ENCODE peak calls at places on chromosomes 12 and 14, in five cellular contexts. One of them, this sample, is unnamed.

GRCh38 chr14:49615776-49616175 is 4.7 kb downstream of the RPL36AL start:
- DNase-seq in AG04450: no peak
- DNase-seq in mammary epithelial cell: peak; percentile 48
- DNase-seq in SK-N-SH: no peak
- DNase-seq in left lung: no peak
- DNase-seq in this sample: no peak

GRCh38 chr12:77895699-77896098 is 65.0 kb downstream of the NAV3 start:
- DNase-seq in AG04450: no peak
- DNase-seq in mammary epithelial cell: no peak
- DNase-seq in SK-N-SH: no peak
- DNase-seq in left lung: no peak
- DNase-seq in this sample: no peak

GRCh38 chr14:82125963-82126362 is 592.3 kb upstream of the SEL1L start:
- DNase-seq in AG04450: no peak
- DNase-seq in mammary epithelial cell: no peak
- DNase-seq in SK-N-SH: no peak
- DNase-seq in left lung: no peak
- DNase-seq in this sample: no peak

GRCh38 chr14:104007121-104007520 is 64.8 kb upstream of the RD3L start:
- DNase-seq in AG04450: no peak
- DNase-seq in mammary epithelial cell: no peak
- DNase-seq in SK-N-SH: no peak
- DNase-seq in left lung: no peak
- DNase-seq in this sample: no peak

GRCh38 chr14:49766839-49767238 is 1.1 kb upstream of the KLHDC2 start:
- DNase-seq in AG04450: no peak
- DNase-seq in mammary epithelial cell: peak; percentile 13
- DNase-seq in SK-N-SH: peak; percentile 17
- DNase-seq in left lung: no peak
- DNase-seq in this sample: no peak

GRCh38 chr12:43151406-43152080 is 400.5 kb downstream of the ADAMTS20 start:
- DNase-seq in AG04450: no peak
- DNase-seq in mammary epithelial cell: no peak
- DNase-seq in SK-N-SH: no peak
- DNase-seq in left lung: no peak
- DNase-seq in this sample: no peak

GRCh38 chr14:89162586-89162985 is 254.4 kb downstream of the FOXN3 start:
- DNase-seq in AG04450: no peak
- DNase-seq in mammary epithelial cell: no peak
- DNase-seq in SK-N-SH: no peak
- DNase-seq in left lung: no peak
- DNase-seq in this sample: no peak

GRCh38 chr14:42110167-42110566 is 503.5 kb downstream of the LRFN5 start:
- DNase-seq in AG04450: peak; percentile 3
- DNase-seq in mammary epithelial cell: peak; percentile 14
- DNase-seq in SK-N-SH: peak; percentile 1
- DNase-seq in left lung: no peak
- DNase-seq in this sample: no peak

GRCh38 chr12:79737875-79738718 is 47.3 kb upstream of the PAWR start:
- DNase-seq in AG04450: no peak
- DNase-seq in mammary epithelial cell: peak; percentile 57
- DNase-seq in SK-N-SH: peak; percentile 28
- DNase-seq in left lung: no peak
- DNase-seq in this sample: no peak

GRCh38 chr12:24227550-24227949 is 278.1 kb upstream of the SOX5 start:
- DNase-seq in AG04450: no peak
- DNase-seq in mammary epithelial cell: no peak
- DNase-seq in SK-N-SH: no peak
- DNase-seq in left lung: no peak
- DNase-seq in this sample: no peak

GRCh38 chr12:68912916-68913315 is 20.1 kb downstream of the CPM start:
- DNase-seq in AG04450: no peak
- DNase-seq in mammary epithelial cell: no peak
- DNase-seq in SK-N-SH: no peak
- DNase-seq in left lung: no peak
- DNase-seq in this sample: no peak

GRCh38 chr12:111993290-111994150 is 19.4 kb downstream of the TMEM116 start:
- DNase-seq in AG04450: no peak
- DNase-seq in mammary epithelial cell: no peak
- DNase-seq in SK-N-SH: no peak
- DNase-seq in left lung: no peak
- DNase-seq in this sample: no peak

GRCh38 chr12:23704992-23705943 is 244.2 kb downstream of the SOX5 start:
- DNase-seq in AG04450: no peak
- DNase-seq in mammary epithelial cell: no peak
- DNase-seq in SK-N-SH: no peak
- DNase-seq in left lung: no peak
- DNase-seq in this sample: no peak

GRCh38 chr12:112375105-112375504 is 7.1 kb downstream of the HECTD4 start:
- DNase-seq in AG04450: no peak
- DNase-seq in mammary epithelial cell: no peak
- DNase-seq in SK-N-SH: no peak
- DNase-seq in left lung: no peak
- DNase-seq in this sample: no peak

GRCh38 chr12:62469704-62470103 is 3.1 kb downstream of the MON2 start:
- DNase-seq in AG04450: no peak
- DNase-seq in mammary epithelial cell: no peak
- DNase-seq in SK-N-SH: no peak
- DNase-seq in left lung: no peak
- DNase-seq in this sample: no peak

GRCh38 chr12:98724384-98725155 is 79.5 kb downstream of the APAF1 start:
- DNase-seq in AG04450: no peak
- DNase-seq in mammary epithelial cell: no peak
- DNase-seq in SK-N-SH: no peak
- DNase-seq in left lung: no peak
- DNase-seq in this sample: no peak

GRCh38 chr12:98727196-98727595 is 82.1 kb downstream of the APAF1 start:
- DNase-seq in AG04450: no peak
- DNase-seq in mammary epithelial cell: no peak
- DNase-seq in SK-N-SH: no peak
- DNase-seq in left lung: no peak
- DNase-seq in this sample: no peak

GRCh38 chr12:98721204-98721702 is 76.2 kb downstream of the APAF1 start:
- DNase-seq in AG04450: no peak
- DNase-seq in mammary epithelial cell: no peak
- DNase-seq in SK-N-SH: no peak
- DNase-seq in left lung: no peak
- DNase-seq in this sample: no peak

GRCh38 chr12:98719515-98720504 is 74.7 kb downstream of the APAF1 start:
- DNase-seq in AG04450: no peak
- DNase-seq in mammary epithelial cell: no peak
- DNase-seq in SK-N-SH: no peak
- DNase-seq in left lung: no peak
- DNase-seq in this sample: no peak

DNA sequence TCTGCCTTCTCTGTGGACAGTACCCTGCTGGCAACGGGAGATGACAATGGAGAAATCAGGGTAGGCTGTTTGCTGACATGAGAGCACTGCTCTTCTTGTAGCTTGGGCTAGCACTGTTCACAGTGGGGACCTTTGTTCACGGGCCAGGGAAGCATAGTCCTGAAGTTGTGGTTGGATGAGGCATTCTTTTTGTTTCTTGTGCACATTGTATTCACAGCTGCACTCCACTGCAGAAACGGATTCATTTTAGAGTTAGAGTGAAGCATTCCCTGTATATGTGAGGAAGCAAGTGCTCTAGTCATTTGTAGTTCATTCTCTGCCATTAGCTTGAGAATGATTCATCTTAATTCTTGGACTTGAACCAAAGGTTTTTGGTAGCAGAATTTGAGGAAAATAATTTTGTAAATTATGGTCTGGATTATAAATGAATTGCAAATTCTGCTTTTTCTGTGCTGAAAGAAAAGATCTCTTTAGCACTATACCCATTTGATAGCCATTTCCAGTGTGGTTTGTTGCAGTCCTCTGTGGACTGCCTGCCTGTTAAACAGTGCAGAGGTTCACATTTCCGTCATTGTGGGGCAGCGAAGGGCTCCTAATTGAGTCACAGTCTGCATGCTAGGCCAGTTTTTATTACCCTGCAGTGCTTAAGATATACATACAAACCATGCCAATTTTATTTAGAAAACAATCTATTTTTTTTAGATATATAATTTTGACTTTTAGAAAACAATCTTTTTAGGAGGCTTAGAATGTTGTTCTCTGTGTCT is 80.6 kb downstream of the APAF1 start:
- DNase-seq in AG04450: peak; percentile 39
- DNase-seq in mammary epithelial cell: peak; percentile 41
- DNase-seq in SK-N-SH: peak; percentile 46
- DNase-seq in left lung: no peak
- DNase-seq in this sample: no peak
- TF ChIP-seq CTCF in AG04450: peak; percentile 71
- TF ChIP-seq CTCF in mammary epithelial cell: peak; percentile 47
- TF ChIP-seq CTCF in SK-N-SH: peak; percentile 60
- TF ChIP-seq CTCF in left lung: peak; percentile 53
- TF ChIP-seq CTCF in this sample: peak; percentile 50

GRCh38 chr12:108691154-108691994 is 39.9 kb downstream of the CORO1C start:
- DNase-seq in AG04450: peak; percentile 99
- DNase-seq in mammary epithelial cell: peak; percentile 100
- DNase-seq in SK-N-SH: peak; percentile 77
- DNase-seq in left lung: peak; percentile 93
- DNase-seq in this sample: peak; percentile 99

GRCh38 chr12:108694812-108695278 is 36.5 kb downstream of the CORO1C start:
- DNase-seq in AG04450: no peak
- DNase-seq in mammary epithelial cell: peak; percentile 74
- DNase-seq in SK-N-SH: no peak
- DNase-seq in left lung: no peak
- DNase-seq in this sample: no peak

GRCh38 chr12:108693186-108693585 is 38.1 kb downstream of the CORO1C start:
- DNase-seq in AG04450: no peak
- DNase-seq in mammary epithelial cell: no peak
- DNase-seq in SK-N-SH: no peak
- DNase-seq in left lung: no peak
- DNase-seq in this sample: no peak

GRCh38 chr12:108691995-108692808 is 39.1 kb downstream of the CORO1C start:
- DNase-seq in AG04450: no peak
- DNase-seq in mammary epithelial cell: no peak
- DNase-seq in SK-N-SH: no peak
- DNase-seq in left lung: peak; percentile 70
- DNase-seq in this sample: no peak

DNA sequence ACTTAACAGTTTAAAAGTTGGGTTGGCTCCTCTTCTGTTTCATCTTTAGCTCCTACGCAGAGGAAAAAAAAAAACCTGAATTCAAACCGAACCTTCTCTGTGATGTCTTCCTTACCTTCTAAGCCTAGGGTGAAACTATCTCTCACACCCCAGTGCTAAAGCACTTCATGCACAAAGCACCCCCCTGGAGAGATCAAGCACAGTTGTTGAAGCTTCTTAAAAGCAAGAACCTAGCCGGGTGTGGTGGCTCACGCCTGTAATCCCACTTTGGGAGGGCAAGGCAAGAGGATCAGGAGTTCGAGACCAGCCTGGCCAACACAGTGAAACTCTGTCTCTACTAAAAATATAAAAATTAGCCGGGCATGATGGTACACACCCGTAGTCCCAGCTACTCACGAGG is 37.5 kb downstream of the CORO1C start:
- DNase-seq in AG04450: no peak
- DNase-seq in mammary epithelial cell: no peak
- DNase-seq in SK-N-SH: no peak
- DNase-seq in left lung: no peak
- DNase-seq in this sample: no peak
- H3K4me3 ChIP-seq in AG04450: no peak overlapping the region
- H3K4me3 ChIP-seq in mammary epithelial cell: no peak overlapping the region
- H3K4me3 ChIP-seq in SK-N-SH: no peak overlapping the region
- H3K4me3 ChIP-seq in left lung: no peak overlapping the region
- H3K4me3 ChIP-seq in this sample: no peak overlapping the region

GRCh38 chr12:121813951-121814350 is 10.1 kb downstream of the SETD1B start:
- DNase-seq in AG04450: no peak
- DNase-seq in mammary epithelial cell: no peak
- DNase-seq in SK-N-SH: no peak
- DNase-seq in left lung: no peak
- DNase-seq in this sample: no peak

GRCh38 chr12:121810833-121811433 is 7.1 kb downstream of the SETD1B start:
- DNase-seq in AG04450: no peak
- DNase-seq in mammary epithelial cell: no peak
- DNase-seq in SK-N-SH: no peak
- DNase-seq in left lung: no peak
- DNase-seq in this sample: no peak

GRCh38 chr12:121811434-121812319 is 7.9 kb downstream of the SETD1B start:
- DNase-seq in AG04450: no peak
- DNase-seq in mammary epithelial cell: peak; percentile 43
- DNase-seq in SK-N-SH: peak; percentile 96
- DNase-seq in left lung: peak; percentile 68
- DNase-seq in this sample: peak; percentile 58

GRCh38 chr12:121812921-121813896 is 9.4 kb downstream of the SETD1B start:
- DNase-seq in AG04450: no peak
- DNase-seq in mammary epithelial cell: no peak
- DNase-seq in SK-N-SH: no peak
- DNase-seq in left lung: peak; percentile 32
- DNase-seq in this sample: peak; percentile 59

GRCh38 chr12:121812320-121812871 is 8.6 kb downstream of the SETD1B start:
- DNase-seq in AG04450: no peak
- DNase-seq in mammary epithelial cell: peak; percentile 61
- DNase-seq in SK-N-SH: peak; percentile 95
- DNase-seq in left lung: peak; percentile 81
- DNase-seq in this sample: peak; percentile 79
- TF ChIP-seq CTCF in AG04450: no peak
- TF ChIP-seq CTCF in mammary epithelial cell: no peak
- TF ChIP-seq CTCF in SK-N-SH: no peak
- TF ChIP-seq CTCF in left lung: no peak
- TF ChIP-seq CTCF in this sample: peak; percentile 89

GRCh38 chr14:105525861-105526780 is at the start of gene TMEM121:
- DNase-seq in AG04450: no peak
- DNase-seq in mammary epithelial cell: no peak
- DNase-seq in SK-N-SH: peak; percentile 93
- DNase-seq in left lung: no peak
- DNase-seq in this sample: peak; percentile 69

GRCh38 chr14:105527381-105528196 is 1.2 kb downstream of the TMEM121 start:
- DNase-seq in AG04450: no peak
- DNase-seq in mammary epithelial cell: no peak
- DNase-seq in SK-N-SH: no peak
- DNase-seq in left lung: no peak
- DNase-seq in this sample: peak; percentile 76

GRCh38 chr14:105528197-105528858 is 1.9 kb downstream of the TMEM121 start:
- DNase-seq in AG04450: peak; percentile 8
- DNase-seq in mammary epithelial cell: peak; percentile 51
- DNase-seq in SK-N-SH: peak; percentile 97
- DNase-seq in left lung: peak; percentile 74
- DNase-seq in this sample: peak; percentile 83

GRCh38 chr14:105525326-105525725 is 1.1 kb upstream of the TMEM121 start:
- DNase-seq in AG04450: no peak
- DNase-seq in mammary epithelial cell: no peak
- DNase-seq in SK-N-SH: no peak
- DNase-seq in left lung: peak; percentile 16
- DNase-seq in this sample: peak; percentile 44

DNA sequence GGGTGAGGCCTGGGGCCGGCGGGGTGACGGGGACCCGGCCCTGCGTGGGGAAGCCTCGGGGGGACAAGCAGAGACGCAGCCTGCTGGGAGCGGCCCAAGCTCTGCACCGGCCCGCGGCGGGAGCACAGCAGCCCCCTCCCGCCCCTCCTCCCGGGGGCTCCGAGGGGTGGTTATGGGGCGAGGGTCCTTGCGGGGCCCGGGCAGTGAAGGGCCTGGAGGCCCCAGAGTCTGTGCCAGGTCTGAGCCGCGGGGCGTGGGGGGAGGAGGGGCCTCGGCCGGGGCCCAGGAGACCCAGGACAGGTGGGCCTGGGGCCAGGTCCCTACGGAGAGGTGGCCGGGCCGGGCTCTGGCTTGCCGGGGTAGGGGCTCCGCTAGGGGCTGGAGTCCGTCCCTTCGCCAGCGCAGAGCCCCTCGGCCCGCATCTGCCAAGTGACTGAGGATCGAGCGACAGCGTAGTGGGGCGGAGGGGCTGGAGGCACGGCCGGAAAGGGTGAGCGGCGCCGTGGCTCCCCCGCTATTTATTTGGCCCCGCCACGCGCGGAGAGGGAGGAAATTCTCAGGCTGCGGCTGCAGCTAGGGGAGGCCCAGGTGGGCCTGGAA is 498 bp downstream of the TMEM121 start:
- DNase-seq in AG04450: no peak
- DNase-seq in mammary epithelial cell: no peak
- DNase-seq in SK-N-SH: peak; percentile 73
- DNase-seq in left lung: peak; percentile 31
- DNase-seq in this sample: peak; percentile 74
- H3K4me3 ChIP-seq in AG04450: peak overlapping the region; percentile 59
- H3K4me3 ChIP-seq in mammary epithelial cell: peak overlapping the region; percentile 36
- H3K4me3 ChIP-seq in SK-N-SH: peak overlapping the region; percentile 64
- H3K4me3 ChIP-seq in left lung: peak overlapping the region; percentile 52
- H3K4me3 ChIP-seq in this sample: peak overlapping the region; percentile 31